ENCODE peak calls at places on chromosome 13, in seven cellular contexts. J is activated effector memory CD4-positive, alpha-beta T cell treated with anti-CD3 and anti-CD28 coated beads, Interleukin-2, amount 50 U/mL, for 16 hours; F is ovary; N is dorsolateral prefrontal cortex; V is astrocyte of the cerebellum; Y is naive thymus-derived CD4-positive, alpha-beta T cell; K is choroid plexus epithelial cell. D is an unnamed sample.

GRCh38 chr13:23899555-23899954 is 2.3 kb upstream of the C1QTNF9B start:
- DNase-seq in J (no peak), F (peak), N (no peak), V (peak), Y (peak), K (peak), D (peak)

GRCh38 chr13:106176103-106176502 is 359.4 kb downstream of the EFNB2 start:
- DNase-seq in J (no peak), F (no peak), N (no peak), V (no peak), Y (no peak), K (no peak), D (no peak)

GRCh38 chr13:59261928-59262488 is 901.7 kb downstream of the DIAPH3 start:
- DNase-seq in J (no peak), F (no peak), N (no peak), V (no peak), Y (no peak), K (peak), D (no peak)

GRCh38 chr13:46126552-46127171 is 21.8 kb upstream of the CPB2 start:
- DNase-seq in J (peak), F (no peak), N (peak), V (peak), Y (peak), K (peak), D (peak)

GRCh38 chr13:42807236-42807635 is 25.9 kb downstream of the FAM216B start:
- DNase-seq in J (no peak), F (no peak), N (no peak), V (no peak), Y (no peak), K (no peak), D (no peak)

GRCh38 chr13:97435794-97436193 is 1.8 kb downstream of the RAP2A start:
- DNase-seq in J (no peak), F (no peak), N (no peak), V (no peak), Y (no peak), K (peak), D (no peak)

GRCh38 chr13:47539317-47539716 is 461.8 kb downstream of the SUCLA2 start:
- DNase-seq in J (no peak), F (no peak), N (no peak), V (no peak), Y (no peak), K (peak), D (no peak)

GRCh38 chr13:82165396-82166174 is 1716.7 kb downstream of the SLITRK1 start:
- DNase-seq in J (no peak), F (no peak), N (no peak), V (no peak), Y (no peak), K (no peak), D (no peak)

GRCh38 chr13:40317980-40318327 is 348.5 kb downstream of the FOXO1 start:
- DNase-seq in J (no peak), F (no peak), N (no peak), V (no peak), Y (no peak), K (no peak), D (no peak)

GRCh38 chr13:47794963-47795362 is 206.1 kb downstream of the SUCLA2 start:
- DNase-seq in J (no peak), F (no peak), N (no peak), V (no peak), Y (no peak), K (peak), D (peak)

GRCh38 chr13:110214637-110215036 is 92.3 kb downstream of the COL4A1 start:
- DNase-seq in J (no peak), F (no peak), N (no peak), V (no peak), Y (no peak), K (no peak), D (no peak)

GRCh38 chr13:72463561-72463960 is 263.9 kb downstream of the MZT1 start:
- DNase-seq in J (no peak), F (no peak), N (no peak), V (peak), Y (no peak), K (peak), D (peak)

GRCh38 chr13:34611678-34612077 is 330.4 kb upstream of the NBEA start:
- DNase-seq in J (no peak), F (no peak), N (no peak), V (no peak), Y (no peak), K (peak), D (no peak)

GRCh38 chr13:107534548-107534947 is 680.8 kb downstream of the LIG4 start:
- DNase-seq in J (no peak), F (no peak), N (no peak), V (no peak), Y (no peak), K (peak), D (peak)

GRCh38 chr13:99007414-99007986 is 29.6 kb upstream of the DOCK9 start:
- DNase-seq in J (no peak), F (no peak), N (no peak), V (no peak), Y (no peak), K (peak), D (no peak)

GRCh38 chr13:26325876-26326275 is 71.9 kb downstream of the CDK8 start:
- DNase-seq in J (no peak), F (no peak), N (no peak), V (no peak), Y (no peak), K (peak), D (no peak)

GRCh38 chr13:24135674-24136300 is 24.7 kb upstream of the SPATA13 start:
- DNase-seq in J (no peak), F (no peak), N (no peak), V (peak), Y (no peak), K (peak), D (peak)

GRCh38 chr13:60282708-60283107 is 114.3 kb upstream of the TDRD3 start:
- DNase-seq in J (no peak), F (no peak), N (no peak), V (no peak), Y (no peak), K (no peak), D (no peak)

D was measured in kidney glomerular epithelial cell.